ENCODE peak calls at places on chromosomes 3 and 15, in eight cellular contexts. H is brain microvascular endothelial cell, R is foreskin fibroblast, C is esophagus muscularis mucosa, X is fibroblast of lung, I is OCI-LY7, V is A549, N is AG09309. L is an unnamed sample.

GRCh38 chr3:107775958-107776357 is 253.2 kb downstream of the BBX start:
- DNase-seq in H (no peak), R (no peak), C (no peak), N (no peak), V (no peak), X (no peak), I (no peak), L (no peak)

GRCh38 chr3:62678841-62679240 is 196.4 kb downstream of the CADPS start:
- DNase-seq in N (no peak), R (no peak), X (no peak), I (no peak), V (no peak), C (no peak), H (no peak), L (no peak)

GRCh38 chr3:73605388-73605787 is 19.4 kb downstream of the PDZRN3 start:
- DNase-seq in C (no peak), N (peak; percentile 70), V (no peak), I (no peak), X (peak; percentile 89), R (peak; percentile 84), H (peak; percentile 31), L (no peak)

GRCh38 chr3:167750273-167750971 is 14.9 kb downstream of the SERPINI1 start:
- DNase-seq in N (no peak), I (peak; percentile 81), X (no peak), C (no peak), H (no peak), V (no peak), R (no peak), L (no peak)

GRCh38 chr15:45162771-45163507 is 24.8 kb downstream of the SHF start:
- DNase-seq in H (peak; percentile 82), C (no peak), N (peak; percentile 40), X (peak; percentile 85), I (peak; percentile 81), R (peak; percentile 75), V (peak; percentile 89), L (peak; percentile 61)

GRCh38 chr3:29440321-29441019 is 159.6 kb downstream of the RBMS3 start:
- DNase-seq in I (peak; percentile 7), H (no peak), V (no peak), X (no peak), C (no peak), R (no peak), N (no peak), L (no peak)

GRCh38 chr15:27479232-27480140 is 508.5 kb downstream of the GABRG3 start:
- DNase-seq in V (no peak), H (no peak), R (no peak), N (no peak), X (no peak), C (peak; percentile 90), I (no peak), L (no peak)

GRCh38 chr3:23055733-23056376 is 147.3 kb upstream of the UBE2E2 start:
- DNase-seq in X (peak; percentile 70), I (no peak), C (no peak), N (peak; percentile 73), V (no peak), R (peak; percentile 36), H (peak; percentile 68), L (peak; percentile 15)

GRCh38 chr3:171058058-171058457 is 31.5 kb upstream of the SLC2A2 start:
- DNase-seq in X (peak; percentile 51), N (peak; percentile 32), V (no peak), H (no peak), R (peak; percentile 34), I (no peak), C (no peak), L (no peak)

GRCh38 chr15:41777421-41777973 is 3.2 kb downstream of the MAPKBP1 start:
- DNase-seq in V (no peak), C (peak; percentile 34), I (no peak), R (no peak), H (no peak), X (no peak), N (no peak), L (no peak)

GRCh38 chr3:139689122-139689521 is 11.3 kb upstream of the NMNAT3 start:
- DNase-seq in R (no peak), H (no peak), C (no peak), V (no peak), I (no peak), N (no peak), X (no peak), L (no peak)

GRCh38 chr3:126270145-126270811 is 86.9 kb downstream of the KLF15 start:
- DNase-seq in C (peak; percentile 96), N (no peak), X (peak; percentile 75), I (no peak), V (no peak), R (no peak), H (no peak), L (no peak)

GRCh38 chr15:34588046-34588674 is 4.7 kb upstream of the GOLGA8B start:
- DNase-seq in H (peak; percentile 80), R (peak; percentile 77), C (no peak), V (peak; percentile 71), N (peak; percentile 60), X (peak; percentile 88), I (peak; percentile 67), L (peak; percentile 68)

GRCh38 chr15:37764733-37765191 is 169.7 kb upstream of the TMCO5A start:
- DNase-seq in H (peak; percentile 60), X (peak; percentile 82), N (peak; percentile 8), I (peak; percentile 66), R (peak; percentile 58), V (peak; percentile 18), C (no peak), L (peak; percentile 15)

GRCh38 chr3:30112904-30113484 is 493.4 kb upstream of the TGFBR2 start:
- DNase-seq in R (peak; percentile 35), N (no peak), C (no peak), H (peak; percentile 11), I (peak; percentile 45), X (peak; percentile 76), V (peak; percentile 6), L (peak; percentile 23)

GRCh38 chr15:80785335-80785734 is 6.2 kb downstream of the CEMIP start:
- DNase-seq in X (no peak), R (no peak), V (no peak), H (peak; percentile 12), C (no peak), N (no peak), I (no peak), L (no peak)

GRCh38 chr3:52393131-52393807 is 51.6 kb downstream of the SEMA3G start:
- DNase-seq in R (no peak), V (no peak), I (no peak), H (no peak), C (no peak), N (no peak), X (no peak), L (no peak)

GRCh38 chr3:65569129-65569528 is 469.6 kb downstream of the MAGI1 start:
- DNase-seq in I (no peak), X (peak; percentile 25), V (no peak), H (no peak), C (no peak), R (no peak), N (no peak), L (no peak)

GRCh38 chr3:11536936-11537612 is 106.6 kb downstream of the VGLL4 start:
- DNase-seq in C (no peak), R (no peak), I (no peak), N (no peak), H (no peak), V (no peak), X (no peak), L (no peak)

GRCh38 chr3:122533931-122534334 is 19.2 kb upstream of the KPNA1 start:
- DNase-seq in I (no peak), N (peak; percentile 61), R (peak; percentile 73), C (no peak), X (peak; percentile 57), V (peak; percentile 75), H (peak; percentile 79), L (peak; percentile 24)

GRCh38 chr15:54941417-54941816 is 255.3 kb downstream of the RSL24D1 start:
- DNase-seq in V (no peak), X (no peak), H (no peak), N (no peak), C (no peak), R (no peak), I (no peak), L (no peak)

GRCh38 chr3:159766563-159767185 is 222.0 kb upstream of the IL12A start:
- DNase-seq in H (peak; percentile 55), X (peak; percentile 55), C (no peak), N (no peak), R (peak; percentile 35), V (peak; percentile 73), I (no peak), L (no peak)

GRCh38 chr15:63699391-63699790 is 102.2 kb downstream of the FBXL22 start:
- DNase-seq in C (no peak), H (no peak), R (no peak), N (no peak), X (no peak), V (no peak), I (no peak), L (no peak)

GRCh38 chr15:63698731-63699130 is 101.5 kb downstream of the FBXL22 start:
- DNase-seq in R (no peak), H (no peak), V (no peak), N (no peak), C (no peak), X (no peak), I (no peak), L (no peak)

GRCh38 chr15:63703641-63704040 is 106.5 kb downstream of the FBXL22 start:
- DNase-seq in N (no peak), H (no peak), C (no peak), R (no peak), X (no peak), V (no peak), I (no peak), L (no peak)

GRCh38 chr15:63701365-63701764 is 104.2 kb downstream of the FBXL22 start:
- DNase-seq in I (no peak), C (no peak), N (no peak), H (no peak), X (no peak), R (no peak), V (no peak), L (no peak)
- TF ChIP-seq CTCF in I (no peak), C (no peak), N (no peak), H (no peak), X (no peak), R (no peak), V (no peak), L (no peak)

GRCh38 chr15:56245871-56246814 is 2.5 kb upstream of the RFX7 start:
- DNase-seq in V (peak; percentile 90), H (peak; percentile 85), C (peak; percentile 93), R (peak; percentile 80), N (peak; percentile 57), I (peak; percentile 96), X (peak; percentile 87), L (peak; percentile 52)
- H3K4me3 ChIP-seq in V (peak overlapping the region; percentile 41), H (peak overlapping the region; percentile 41), C (peak overlapping the region; percentile 41), R (peak overlapping the region; percentile 21), N (peak overlapping the region; percentile 17), I (peak overlapping the region; percentile 88), X (no peak overlapping the region), L (peak overlapping the region; percentile 31)

DNA sequence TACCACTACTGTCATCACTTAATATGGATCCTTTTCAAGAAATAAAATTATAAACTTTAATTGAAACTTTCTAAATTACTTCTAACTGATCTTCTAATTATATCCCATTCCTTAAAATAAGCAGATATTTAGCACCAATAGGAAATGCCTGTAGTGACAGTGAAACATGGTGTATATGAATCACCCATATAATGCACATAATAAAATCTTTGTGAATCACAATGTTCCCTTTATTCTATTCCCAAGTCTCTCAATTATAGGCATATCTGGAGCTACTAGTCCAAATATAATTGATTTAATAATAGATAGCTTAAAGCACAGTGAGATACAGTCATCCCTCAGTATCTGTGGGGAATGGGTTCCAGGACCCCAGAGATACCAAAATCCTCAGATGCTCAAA is 490.3 kb downstream of the NLGN1 start:
- DNase-seq in X (no peak), R (no peak), I (no peak), N (no peak), V (no peak), C (no peak), H (no peak), L (no peak)
- TF ChIP-seq CTCF in X (no peak), R (no peak), I (no peak), N (no peak), V (no peak), C (no peak), H (no peak), L (no peak)

GRCh38 chr3:40504636-40505430 is 1.0 kb upstream of the ZNF620 start:
- DNase-seq in N (peak; percentile 98), V (no peak), R (peak; percentile 95), I (no peak), X (peak; percentile 93), C (no peak), H (peak; percentile 93), L (peak; percentile 82)
- H3K4me3 ChIP-seq in N (no peak overlapping the region), V (peak overlapping the region; percentile 63), R (no peak overlapping the region), I (no peak overlapping the region), X (no peak overlapping the region), C (peak overlapping the region; percentile 64), H (no peak overlapping the region), L (no peak overlapping the region)